ENCODE peak calls at places on chromosomes 16 and 17, in eight cellular contexts. X is left ventricle myocardium inferior, Q is NCI-H1930, O is HFFc6, J is fibroblast of the conjunctiva, Y is nucleus accumbens, U is A549, P is HuH-7.5. W is an unnamed sample.

GRCh38 chr17:39919087-39919683 is 750 bp upstream of the GSDMB start:
- DNase-seq in X (no peak), Q (no peak), O (no peak), J (no peak), Y (no peak), U (no peak), P (no peak), W (no peak)

GRCh38 chr17:17575360-17576251 is 15.9 kb downstream of the PEMT start:
- DNase-seq in X (no peak), Q (no peak), O (no peak), J (peak), Y (no peak), U (no peak), P (no peak), W (peak)

GRCh38 chr16:69890891-69891282 is 60.2 kb upstream of the CLEC18A start:
- DNase-seq in X (no peak), Q (peak), O (no peak), J (no peak), Y (no peak), U (no peak), P (no peak), W (no peak)

GRCh38 chr17:9937164-9937835 is 32.2 kb upstream of the RCVRN start:
- DNase-seq in X (peak), Q (no peak), O (no peak), J (peak), Y (no peak), U (no peak), P (no peak), W (peak)

GRCh38 chr17:17514361-17514992 is 18.3 kb upstream of the RASD1 start:
- DNase-seq in X (peak), Q (no peak), O (no peak), J (no peak), Y (no peak), U (no peak), P (no peak), W (no peak)

GRCh38 chr16:57505169-57505568 is 18.9 kb upstream of the DOK4 start:
- DNase-seq in X (no peak), Q (no peak), O (no peak), J (no peak), Y (no peak), U (no peak), P (no peak), W (no peak)

GRCh38 chr16:58332997-58333700 is 38.3 kb upstream of the PRSS54 start:
- DNase-seq in X (no peak), Q (no peak), O (no peak), J (no peak), Y (no peak), U (no peak), P (no peak), W (no peak)

GRCh38 chr17:50422738-50423137 is 3.3 kb upstream of the ACSF2 start:
- DNase-seq in X (no peak), Q (no peak), O (no peak), J (no peak), Y (no peak), U (no peak), P (no peak), W (no peak)

GRCh38 chr17:71959129-71959528 is 161.7 kb upstream of the SOX9 start:
- DNase-seq in X (no peak), Q (no peak), O (no peak), J (no peak), Y (no peak), U (peak), P (peak), W (peak)